ENCODE peak calls at places on chromosomes 3 and 15, in nine cellular contexts. B is ACHN; K is islet precursor cell; H is glomerular endothelial cell; N is HEK293T; F is effector memory CD8-positive, alpha-beta T cell; M is activated CD8-positive, alpha-beta memory T cell treated with anti-CD3 and anti-CD28 coated beads, Interleukin-2, amount 10 ng/mL, durations not matched to agents 7 days and 5 days; G is GM23248; V is NCI-H345. Q is an unnamed sample.

GRCh38 chr3:194031867-194032635 is 103.9 kb upstream of the HES1 start:
- DNase-seq in B (no peak), K (no peak), H (no peak), N (no peak), F (no peak), M (no peak), G (no peak), V (no peak), Q (no peak)

GRCh38 chr15:41561777-41562145 is 2.7 kb downstream of the TYRO3 start:
- DNase-seq in B (no peak), K (peak), H (no peak), N (no peak), F (no peak), M (no peak), G (peak), V (no peak), Q (peak)

GRCh38 chr3:158084661-158085060 is 21.6 kb downstream of the SHOX2 start:
- DNase-seq in B (no peak), K (no peak), H (no peak), N (no peak), F (no peak), M (no peak), G (no peak), V (no peak), Q (no peak)

GRCh38 chr3:47571391-47572165 is 7.1 kb downstream of the CSPG5 start:
- DNase-seq in B (no peak), K (no peak), H (no peak), N (no peak), F (no peak), M (no peak), G (peak), V (no peak), Q (no peak)

GRCh38 chr3:173395412-173396181 is 1.9 kb upstream of the NLGN1 start:
- DNase-seq in B (peak), K (peak), H (peak), N (peak), F (no peak), M (peak), G (peak), V (peak), Q (peak)

GRCh38 chr15:31171731-31172130 is 70.2 kb upstream of the TRPM1 start:
- DNase-seq in B (no peak), K (peak), H (no peak), N (no peak), F (no peak), M (no peak), G (no peak), V (no peak), Q (no peak)

GRCh38 chr3:196222876-196223595 is 6.7 kb downstream of the SLC51A start:
- DNase-seq in B (no peak), K (no peak), H (no peak), N (no peak), F (no peak), M (no peak), G (no peak), V (peak), Q (no peak)

GRCh38 chr15:98653686-98654085 is 5.3 kb downstream of the IGF1R start:
- DNase-seq in B (no peak), K (no peak), H (no peak), N (no peak), F (no peak), M (no peak), G (peak), V (no peak), Q (no peak)

GRCh38 chr15:89458440-89458839 is 37.9 kb downstream of the RHCG start:
- DNase-seq in B (no peak), K (no peak), H (no peak), N (no peak), F (no peak), M (no peak), G (no peak), V (no peak), Q (no peak)

GRCh38 chr15:53808058-53808703 is 48.7 kb upstream of the WDR72 start:
- DNase-seq in B (peak), K (no peak), H (no peak), N (no peak), F (no peak), M (no peak), G (peak), V (peak), Q (peak)

GRCh38 chr15:39267685-39268084 is 313.2 kb upstream of the THBS1 start:
- DNase-seq in B (no peak), K (no peak), H (no peak), N (no peak), F (no peak), M (no peak), G (no peak), V (no peak), Q (no peak)

GRCh38 chr15:52103217-52104207 is 9.1 kb downstream of the BCL2L10 start:
- DNase-seq in B (peak), K (peak), H (no peak), N (no peak), F (no peak), M (peak), G (peak), V (no peak), Q (no peak)

GRCh38 chr3:98734737-98735136 is 28.4 kb upstream of the ST3GAL6 start:
- DNase-seq in B (no peak), K (no peak), H (no peak), N (no peak), F (no peak), M (no peak), G (no peak), V (no peak), Q (no peak)

GRCh38 chr3:176079785-176080184 is 1117.5 kb downstream of the TBL1XR1 start:
- DNase-seq in B (no peak), K (no peak), H (no peak), N (no peak), F (no peak), M (no peak), G (no peak), V (no peak), Q (no peak)

GRCh38 chr3:39398700-39399099 is 7.8 kb upstream of the RPSA start:
- DNase-seq in B (no peak), K (no peak), H (no peak), N (no peak), F (no peak), M (no peak), G (no peak), V (no peak), Q (no peak)

GRCh38 chr15:56042031-56042430 is 48.6 kb upstream of the NEDD4 start:
- DNase-seq in B (no peak), K (no peak), H (no peak), N (no peak), F (no peak), M (no peak), G (no peak), V (no peak), Q (no peak)

GRCh38 chr3:59422312-59422711 is 372.5 kb upstream of the CFAP20DC start:
- DNase-seq in B (no peak), K (no peak), H (no peak), N (no peak), F (no peak), M (no peak), G (peak), V (no peak), Q (no peak)

GRCh38 chr3:116190095-116190494 is 255.2 kb downstream of the LSAMP start:
- DNase-seq in B (no peak), K (no peak), H (no peak), N (peak), F (no peak), M (no peak), G (no peak), V (no peak), Q (no peak)

Q was measured in H7.